ENCODE peak calls at places on chromosomes 12 and 14, in five cellular contexts. Q is NCI-H460, G is T-cell, N is mammary epithelial cell, C is lung microvascular endothelial cell. U is an unnamed sample.

GRCh38 chr12:66191547-66192126 is 2.6 kb downstream of the IRAK3 start:
- DNase-seq in G (no peak), N (no peak), C (peak; percentile 14), Q (no peak), U (no peak)

GRCh38 chr14:31410048-31410654 is 10.2 kb downstream of the HEATR5A start:
- DNase-seq in C (no peak), Q (no peak), G (no peak), N (no peak), U (no peak)

GRCh38 chr12:75135021-75135420 is 74.6 kb downstream of the KCNC2 start:
- DNase-seq in G (no peak), Q (no peak), N (no peak), C (no peak), U (no peak)

GRCh38 chr12:78698747-78699146 is 165.8 kb upstream of the SYT1 start:
- DNase-seq in G (no peak), C (peak; percentile 53), Q (peak; percentile 48), N (peak; percentile 31), U (no peak)

GRCh38 chr12:57430931-57431566 is at the start of gene R3HDM2:
- DNase-seq in G (peak; percentile 92), N (peak; percentile 93), C (peak; percentile 98), Q (peak; percentile 93), U (peak; percentile 88)

GRCh38 chr14:101177301-101178055 is 274.0 kb upstream of the RTL1 start:
- DNase-seq in C (no peak), G (no peak), Q (no peak), N (no peak), U (no peak)

GRCh38 chr12:87120440-87120839 is 864.2 kb upstream of the MGAT4C start:
- DNase-seq in N (no peak), C (no peak), G (no peak), Q (no peak), U (no peak)

GRCh38 chr12:114670257-114670955 is 13.6 kb downstream of the TBX3 start:
- DNase-seq in N (peak; percentile 25), Q (no peak), C (no peak), G (no peak), U (no peak)

GRCh38 chr12:4015225-4016076 is 142.3 kb upstream of the PARP11 start:
- DNase-seq in G (no peak), N (no peak), C (no peak), Q (no peak), U (no peak)

GRCh38 chr14:100394886-100395672 is 71.9 kb downstream of the SLC25A47 start:
- DNase-seq in C (no peak), G (no peak), N (no peak), Q (no peak), U (no peak)

GRCh38 chr14:24241829-24242443 is 487 bp downstream of the TINF2 start:
- DNase-seq in N (peak; percentile 93), Q (peak; percentile 90), C (peak; percentile 91), G (peak; percentile 85), U (peak; percentile 68)

GRCh38 chr12:99427104-99427503 is 220.4 kb upstream of the GARIN6 start:
- DNase-seq in C (no peak), N (no peak), G (no peak), Q (no peak), U (no peak)

GRCh38 chr12:54977155-54977554 is 7.4 kb downstream of the TESPA1 start:
- DNase-seq in N (peak; percentile 82), C (no peak), Q (no peak), G (no peak), U (peak; percentile 56)

GRCh38 chr14:37452323-37452722 is 142.7 kb downstream of the FOXA1 start:
- DNase-seq in G (no peak), Q (no peak), N (peak; percentile 38), C (no peak), U (no peak)

GRCh38 chr14:52015411-52016030 is 26.2 kb downstream of the RTRAF start:
- DNase-seq in N (no peak), G (no peak), C (peak; percentile 40), Q (peak; percentile 34), U (no peak)

GRCh38 chr14:68522510-68523325 is 270.1 kb downstream of the ZFP36L1 start:
- DNase-seq in N (no peak), C (no peak), Q (no peak), G (no peak), U (no peak)

GRCh38 chr14:62097072-62097471 is 334.9 kb downstream of the SNAPC1 start:
- DNase-seq in N (no peak), G (no peak), C (no peak), Q (no peak), U (no peak)

GRCh38 chr14:104104006-104104901 is 18.8 kb downstream of the ASPG start:
- DNase-seq in C (no peak), G (no peak), N (no peak), Q (no peak), U (no peak)

GRCh38 chr14:68879841-68880575 is 87.1 kb upstream of the ZFP36L1 start:
- DNase-seq in Q (no peak), C (no peak), N (no peak), G (no peak), U (no peak)

GRCh38 chr12:31664038-31664437 is 4.5 kb downstream of the ETFBKMT start:
- DNase-seq in N (no peak), Q (no peak), G (no peak), C (no peak), U (no peak)

U was measured in skeletal muscle cell.